ENCODE peak calls at places on chromosomes 4 and X, in ten cellular contexts. One of them, this sample, is unnamed.

GRCh38 chr4:178215754-178216153 is 773.5 kb upstream of the AGA start:
- DNase-seq in effector memory CD4-positive, alpha-beta T cell: no peak
- DNase-seq in fibroblast of lung: no peak
- DNase-seq in mammary epithelial cell: no peak
- DNase-seq in lower lobe of right lung: no peak
- DNase-seq in CD8-positive, alpha-beta memory T cell: no peak
- DNase-seq in lung: no peak
- DNase-seq in AG10803: no peak
- DNase-seq in RWPE2: no peak
- DNase-seq in fibroblast of mammary gland: no peak
- DNase-seq in this sample: no peak

GRCh38 chr4:150385606-150386005 is 196.3 kb upstream of the MAB21L2 start:
- DNase-seq in effector memory CD4-positive, alpha-beta T cell: no peak
- DNase-seq in lung: no peak
- DNase-seq in fibroblast of mammary gland: peak
- DNase-seq in AG10803: peak
- DNase-seq in RWPE2: no peak
- DNase-seq in lower lobe of right lung: no peak
- DNase-seq in CD8-positive, alpha-beta memory T cell: no peak
- DNase-seq in mammary epithelial cell: peak
- DNase-seq in fibroblast of lung: peak
- DNase-seq in this sample: no peak

GRCh38 chrX:20623448-20623847 is 356.7 kb upstream of the RPS6KA3 start:
- DNase-seq in fibroblast of lung: peak
- DNase-seq in lower lobe of right lung: no peak
- DNase-seq in mammary epithelial cell: peak
- DNase-seq in AG10803: no peak
- DNase-seq in lung: no peak
- DNase-seq in RWPE2: no peak
- DNase-seq in effector memory CD4-positive, alpha-beta T cell: no peak
- DNase-seq in fibroblast of mammary gland: peak
- DNase-seq in CD8-positive, alpha-beta memory T cell: no peak
- DNase-seq in this sample: no peak

GRCh38 chr4:33091961-33092360 is 2371.8 kb downstream of the PCDH7 start:
- DNase-seq in effector memory CD4-positive, alpha-beta T cell: no peak
- DNase-seq in CD8-positive, alpha-beta memory T cell: no peak
- DNase-seq in RWPE2: no peak
- DNase-seq in fibroblast of mammary gland: peak
- DNase-seq in AG10803: no peak
- DNase-seq in mammary epithelial cell: no peak
- DNase-seq in fibroblast of lung: peak
- DNase-seq in lower lobe of right lung: no peak
- DNase-seq in lung: no peak
- DNase-seq in this sample: no peak

GRCh38 chr4:40559585-40560465 is 69.8 kb downstream of the RBM47 start:
- DNase-seq in fibroblast of mammary gland: no peak
- DNase-seq in RWPE2: no peak
- DNase-seq in AG10803: no peak
- DNase-seq in effector memory CD4-positive, alpha-beta T cell: no peak
- DNase-seq in lung: no peak
- DNase-seq in fibroblast of lung: no peak
- DNase-seq in mammary epithelial cell: no peak
- DNase-seq in lower lobe of right lung: no peak
- DNase-seq in CD8-positive, alpha-beta memory T cell: no peak
- DNase-seq in this sample: no peak

GRCh38 chr4:57132746-57133142 is 22.6 kb upstream of the IGFBP7 start:
- DNase-seq in CD8-positive, alpha-beta memory T cell: no peak
- DNase-seq in AG10803: no peak
- DNase-seq in fibroblast of mammary gland: peak
- DNase-seq in RWPE2: no peak
- DNase-seq in mammary epithelial cell: peak
- DNase-seq in lower lobe of right lung: no peak
- DNase-seq in effector memory CD4-positive, alpha-beta T cell: no peak
- DNase-seq in fibroblast of lung: no peak
- DNase-seq in lung: no peak
- DNase-seq in this sample: no peak

GRCh38 chr4:56544573-56545131 is 39.1 kb downstream of the ARL9 start:
- DNase-seq in fibroblast of lung: peak
- DNase-seq in RWPE2: peak
- DNase-seq in CD8-positive, alpha-beta memory T cell: peak
- DNase-seq in lung: peak
- DNase-seq in mammary epithelial cell: peak
- DNase-seq in effector memory CD4-positive, alpha-beta T cell: peak
- DNase-seq in lower lobe of right lung: peak
- DNase-seq in AG10803: peak
- DNase-seq in fibroblast of mammary gland: peak
- DNase-seq in this sample: peak

GRCh38 chr4:70670332-70671014 is 4.2 kb upstream of the JCHAIN start:
- DNase-seq in fibroblast of mammary gland: peak
- DNase-seq in fibroblast of lung: peak
- DNase-seq in AG10803: peak
- DNase-seq in lung: no peak
- DNase-seq in effector memory CD4-positive, alpha-beta T cell: no peak
- DNase-seq in mammary epithelial cell: peak
- DNase-seq in lower lobe of right lung: no peak
- DNase-seq in CD8-positive, alpha-beta memory T cell: no peak
- DNase-seq in RWPE2: no peak
- DNase-seq in this sample: no peak

GRCh38 chr4:88008624-88009235 is 1.3 kb downstream of the PKD2 start:
- DNase-seq in lung: no peak
- DNase-seq in CD8-positive, alpha-beta memory T cell: no peak
- DNase-seq in fibroblast of lung: peak
- DNase-seq in effector memory CD4-positive, alpha-beta T cell: no peak
- DNase-seq in mammary epithelial cell: peak
- DNase-seq in fibroblast of mammary gland: peak
- DNase-seq in RWPE2: no peak
- DNase-seq in lower lobe of right lung: no peak
- DNase-seq in AG10803: peak
- DNase-seq in this sample: no peak

GRCh38 chr4:112327950-112328349 is 30.8 kb downstream of the ALPK1 start:
- DNase-seq in effector memory CD4-positive, alpha-beta T cell: no peak
- DNase-seq in fibroblast of lung: peak
- DNase-seq in lung: no peak
- DNase-seq in AG10803: peak
- DNase-seq in lower lobe of right lung: no peak
- DNase-seq in CD8-positive, alpha-beta memory T cell: no peak
- DNase-seq in fibroblast of mammary gland: peak
- DNase-seq in RWPE2: no peak
- DNase-seq in mammary epithelial cell: peak
- DNase-seq in this sample: no peak

GRCh38 chr4:132956951-132957350 is 192.1 kb upstream of the PCDH10 start:
- DNase-seq in fibroblast of lung: no peak
- DNase-seq in AG10803: no peak
- DNase-seq in RWPE2: no peak
- DNase-seq in fibroblast of mammary gland: no peak
- DNase-seq in lung: no peak
- DNase-seq in CD8-positive, alpha-beta memory T cell: no peak
- DNase-seq in lower lobe of right lung: no peak
- DNase-seq in mammary epithelial cell: no peak
- DNase-seq in effector memory CD4-positive, alpha-beta T cell: no peak
- DNase-seq in this sample: no peak

GRCh38 chr4:7738458-7739076 is 201.1 kb downstream of the AFAP1 start:
- DNase-seq in effector memory CD4-positive, alpha-beta T cell: no peak
- DNase-seq in mammary epithelial cell: no peak
- DNase-seq in lower lobe of right lung: peak
- DNase-seq in RWPE2: no peak
- DNase-seq in fibroblast of lung: no peak
- DNase-seq in lung: no peak
- DNase-seq in AG10803: no peak
- DNase-seq in CD8-positive, alpha-beta memory T cell: no peak
- DNase-seq in fibroblast of mammary gland: no peak
- DNase-seq in this sample: no peak

GRCh38 chr4:38723726-38724506 is 58.9 kb downstream of the TLR10 start:
- DNase-seq in CD8-positive, alpha-beta memory T cell: no peak
- DNase-seq in lower lobe of right lung: no peak
- DNase-seq in fibroblast of mammary gland: no peak
- DNase-seq in AG10803: peak
- DNase-seq in fibroblast of lung: no peak
- DNase-seq in lung: no peak
- DNase-seq in effector memory CD4-positive, alpha-beta T cell: no peak
- DNase-seq in mammary epithelial cell: no peak
- DNase-seq in RWPE2: no peak
- DNase-seq in this sample: no peak

GRCh38 chr4:8355864-8356565 is 84.5 kb downstream of the ACOX3 start:
- DNase-seq in RWPE2: no peak
- DNase-seq in mammary epithelial cell: peak
- DNase-seq in effector memory CD4-positive, alpha-beta T cell: no peak
- DNase-seq in fibroblast of lung: no peak
- DNase-seq in AG10803: peak
- DNase-seq in fibroblast of mammary gland: no peak
- DNase-seq in lung: no peak
- DNase-seq in CD8-positive, alpha-beta memory T cell: no peak
- DNase-seq in lower lobe of right lung: no peak
- DNase-seq in this sample: no peak

GRCh38 chrX:93580634-93581033 is 92.7 kb downstream of the NAP1L3 start:
- DNase-seq in mammary epithelial cell: no peak
- DNase-seq in RWPE2: no peak
- DNase-seq in CD8-positive, alpha-beta memory T cell: no peak
- DNase-seq in AG10803: no peak
- DNase-seq in fibroblast of lung: no peak
- DNase-seq in lower lobe of right lung: no peak
- DNase-seq in effector memory CD4-positive, alpha-beta T cell: no peak
- DNase-seq in lung: no peak
- DNase-seq in fibroblast of mammary gland: no peak
- DNase-seq in this sample: no peak

GRCh38 chr4:85486425-85487101 is 11.6 kb downstream of the ARHGAP24 start:
- DNase-seq in lower lobe of right lung: no peak
- DNase-seq in fibroblast of lung: peak
- DNase-seq in AG10803: peak
- DNase-seq in fibroblast of mammary gland: peak
- DNase-seq in mammary epithelial cell: no peak
- DNase-seq in effector memory CD4-positive, alpha-beta T cell: no peak
- DNase-seq in RWPE2: no peak
- DNase-seq in lung: no peak
- DNase-seq in CD8-positive, alpha-beta memory T cell: no peak
- DNase-seq in this sample: no peak

DNA sequence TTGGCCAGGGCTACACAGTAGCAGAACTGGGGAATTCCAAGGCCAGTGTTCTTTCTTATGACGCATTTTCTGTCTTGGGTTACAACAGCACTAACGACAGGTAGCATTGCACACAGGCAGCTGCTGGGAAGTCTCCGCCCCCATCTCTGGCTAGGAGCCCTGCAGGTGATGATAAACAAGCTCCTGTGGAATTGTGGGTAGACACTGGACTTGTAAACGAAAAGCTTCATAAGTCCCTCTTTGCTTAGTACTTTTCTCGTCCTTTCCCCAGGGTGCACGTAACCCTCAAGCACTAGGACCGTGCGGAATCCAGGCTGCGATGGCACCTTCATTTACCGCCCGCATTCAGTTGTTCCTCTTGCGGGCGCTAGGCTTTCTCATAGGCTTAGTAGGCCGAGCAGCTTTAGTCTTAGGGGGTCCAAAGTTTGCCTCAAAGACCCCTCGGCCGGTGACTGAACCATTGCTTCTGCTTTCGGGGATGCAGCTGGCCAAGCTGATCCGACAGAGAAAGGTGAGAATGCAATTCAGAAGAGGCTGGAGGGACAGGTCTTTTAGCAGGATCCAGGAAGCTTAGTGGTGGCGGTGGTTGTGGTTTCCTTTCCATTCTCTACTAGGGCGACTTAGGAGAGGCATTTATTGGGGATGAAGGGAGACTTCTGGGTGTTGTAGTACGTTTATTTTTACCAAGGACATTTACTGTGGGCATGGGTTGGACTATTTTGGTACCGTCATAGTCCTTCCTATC is at the start of gene FAAH2:
- DNase-seq in effector memory CD4-positive, alpha-beta T cell: peak
- DNase-seq in AG10803: no peak
- DNase-seq in lower lobe of right lung: peak
- DNase-seq in RWPE2: peak
- DNase-seq in CD8-positive, alpha-beta memory T cell: peak
- DNase-seq in fibroblast of lung: no peak
- DNase-seq in mammary epithelial cell: peak
- DNase-seq in lung: peak
- DNase-seq in fibroblast of mammary gland: no peak
- DNase-seq in this sample: no peak
- H3K4me3 ChIP-seq in effector memory CD4-positive, alpha-beta T cell: peak
- H3K4me3 ChIP-seq in AG10803: no peak
- H3K4me3 ChIP-seq in lower lobe of right lung: peak
- H3K4me3 ChIP-seq in RWPE2: peak
- H3K4me3 ChIP-seq in CD8-positive, alpha-beta memory T cell: peak
- H3K4me3 ChIP-seq in fibroblast of lung: no peak
- H3K4me3 ChIP-seq in mammary epithelial cell: peak
- H3K4me3 ChIP-seq in lung: peak
- H3K4me3 ChIP-seq in fibroblast of mammary gland: no peak
- H3K4me3 ChIP-seq in this sample: no peak

GRCh38 chrX:41445171-41445570 is 2.0 kb upstream of the NYX start:
- DNase-seq in fibroblast of lung: no peak
- DNase-seq in AG10803: no peak
- DNase-seq in effector memory CD4-positive, alpha-beta T cell: no peak
- DNase-seq in fibroblast of mammary gland: no peak
- DNase-seq in lower lobe of right lung: no peak
- DNase-seq in lung: no peak
- DNase-seq in mammary epithelial cell: no peak
- DNase-seq in RWPE2: no peak
- DNase-seq in CD8-positive, alpha-beta memory T cell: no peak
- DNase-seq in this sample: no peak
- H3K4me3 ChIP-seq in fibroblast of lung: no peak
- H3K4me3 ChIP-seq in AG10803: no peak
- H3K4me3 ChIP-seq in effector memory CD4-positive, alpha-beta T cell: no peak
- H3K4me3 ChIP-seq in fibroblast of mammary gland: no peak
- H3K4me3 ChIP-seq in lower lobe of right lung: no peak
- H3K4me3 ChIP-seq in lung: no peak
- H3K4me3 ChIP-seq in mammary epithelial cell: no peak
- H3K4me3 ChIP-seq in RWPE2: no peak
- H3K4me3 ChIP-seq in CD8-positive, alpha-beta memory T cell: no peak
- H3K4me3 ChIP-seq in this sample: no peak

GRCh38 chrX:15515931-15516330 is 15.3 kb downstream of the BMX start:
- DNase-seq in AG10803: no peak
- DNase-seq in fibroblast of lung: no peak
- DNase-seq in effector memory CD4-positive, alpha-beta T cell: no peak
- DNase-seq in lower lobe of right lung: no peak
- DNase-seq in RWPE2: no peak
- DNase-seq in fibroblast of mammary gland: no peak
- DNase-seq in mammary epithelial cell: no peak
- DNase-seq in lung: no peak
- DNase-seq in CD8-positive, alpha-beta memory T cell: no peak
- DNase-seq in this sample: no peak
- H3K4me3 ChIP-seq in AG10803: no peak
- H3K4me3 ChIP-seq in fibroblast of lung: no peak
- H3K4me3 ChIP-seq in effector memory CD4-positive, alpha-beta T cell: no peak
- H3K4me3 ChIP-seq in lower lobe of right lung: no peak
- H3K4me3 ChIP-seq in RWPE2: no peak
- H3K4me3 ChIP-seq in fibroblast of mammary gland: no peak
- H3K4me3 ChIP-seq in mammary epithelial cell: no peak
- H3K4me3 ChIP-seq in lung: no peak
- H3K4me3 ChIP-seq in CD8-positive, alpha-beta memory T cell: no peak
- H3K4me3 ChIP-seq in this sample: no peak

DNA sequence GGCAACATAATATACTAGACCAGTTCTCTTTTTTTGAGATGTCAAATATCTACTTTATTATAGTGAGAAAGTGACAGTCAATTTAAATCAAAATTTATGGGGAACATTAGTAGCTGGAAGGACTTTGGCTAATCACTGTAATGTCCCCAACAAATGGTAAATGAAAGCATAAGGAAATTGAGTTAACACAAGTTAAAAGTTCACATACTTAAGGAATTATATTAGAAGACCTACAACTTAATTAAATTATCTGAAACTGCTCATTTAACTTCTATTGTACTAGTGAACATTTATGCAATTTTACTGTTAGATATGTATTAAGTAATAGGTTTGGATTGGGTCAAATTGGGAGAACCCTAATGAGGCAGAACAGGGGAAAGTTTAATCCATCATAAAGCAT is 160.3 kb upstream of the TENM3 start:
- DNase-seq in AG10803: no peak
- DNase-seq in lower lobe of right lung: no peak
- DNase-seq in fibroblast of lung: no peak
- DNase-seq in lung: no peak
- DNase-seq in RWPE2: no peak
- DNase-seq in fibroblast of mammary gland: no peak
- DNase-seq in effector memory CD4-positive, alpha-beta T cell: no peak
- DNase-seq in CD8-positive, alpha-beta memory T cell: no peak
- DNase-seq in mammary epithelial cell: no peak
- DNase-seq in this sample: no peak
- H3K4me3 ChIP-seq in AG10803: no peak
- H3K4me3 ChIP-seq in lower lobe of right lung: no peak
- H3K4me3 ChIP-seq in fibroblast of lung: no peak
- H3K4me3 ChIP-seq in lung: no peak
- H3K4me3 ChIP-seq in RWPE2: no peak
- H3K4me3 ChIP-seq in fibroblast of mammary gland: no peak
- H3K4me3 ChIP-seq in effector memory CD4-positive, alpha-beta T cell: no peak
- H3K4me3 ChIP-seq in CD8-positive, alpha-beta memory T cell: no peak
- H3K4me3 ChIP-seq in mammary epithelial cell: no peak
- H3K4me3 ChIP-seq in this sample: no peak